ENCODE peak calls at places on chromosome 13, in seven cellular contexts. A is SJSA1, E is Panc1, L is H1, F is HL-60, J is coronary artery, S is IMR-90. G is an unnamed sample.

GRCh38 chr13:29847501-29847983 is 2.9 kb downstream of the UBL3 start:
- DNase-seq in A (no peak), E (no peak), L (no peak), F (no peak), J (no peak), S (peak), G (no peak)

GRCh38 chr13:29849071-29849541 is 1.3 kb downstream of the UBL3 start:
- DNase-seq in A (no peak), E (no peak), L (no peak), F (peak), J (no peak), S (peak), G (no peak)

GRCh38 chr13:47306991-47307390 is 410.1 kb upstream of the HTR2A start:
- DNase-seq in A (no peak), E (no peak), L (no peak), F (no peak), J (no peak), S (peak), G (no peak)

GRCh38 chr13:42363941-42364612 is 92.1 kb downstream of the AKAP11 start:
- DNase-seq in A (peak), E (no peak), L (no peak), F (no peak), J (no peak), S (peak), G (no peak)

GRCh38 chr13:46403851-46404731 is 17.0 kb upstream of the RUBCNL start:
- DNase-seq in A (no peak), E (no peak), L (no peak), F (peak), J (no peak), S (no peak), G (no peak)

GRCh38 chr13:46296465-46296822 is 84.7 kb downstream of the LRRC63 start:
- DNase-seq in A (no peak), E (no peak), L (no peak), F (no peak), J (no peak), S (no peak), G (no peak)

GRCh38 chr13:84870190-84870589 is 929.0 kb downstream of the SLITRK6 start:
- DNase-seq in A (no peak), E (no peak), L (no peak), F (no peak), J (no peak), S (no peak), G (no peak)

GRCh38 chr13:104171132-104171531 is 1104.9 kb upstream of the SLC10A2 start:
- DNase-seq in A (no peak), E (no peak), L (no peak), F (no peak), J (no peak), S (no peak), G (no peak)

GRCh38 chr13:30739646-30740642 is 4.6 kb downstream of the ALOX5AP start:
- DNase-seq in A (no peak), E (no peak), L (no peak), F (peak), J (no peak), S (peak), G (peak)

GRCh38 chr13:66219493-66219892 is 1010.6 kb downstream of the PCDH9 start:
- DNase-seq in A (no peak), E (no peak), L (no peak), F (no peak), J (no peak), S (no peak), G (no peak)

GRCh38 chr13:113393226-113393571 is 29.3 kb upstream of the GRTP1 start:
- DNase-seq in A (no peak), E (no peak), L (no peak), F (no peak), J (peak), S (no peak), G (no peak)

GRCh38 chr13:87877477-87877876 is 206.3 kb downstream of the SLITRK5 start:
- DNase-seq in A (no peak), E (no peak), L (no peak), F (no peak), J (no peak), S (no peak), G (no peak)

GRCh38 chr13:110028838-110029621 is 242.6 kb upstream of the IRS2 start:
- DNase-seq in A (no peak), E (no peak), L (no peak), F (no peak), J (no peak), S (no peak), G (no peak)

GRCh38 chr13:23505007-23505406 is 65.2 kb upstream of the TNFRSF19 start:
- DNase-seq in A (no peak), E (no peak), L (no peak), F (no peak), J (no peak), S (peak), G (no peak)

DNA sequence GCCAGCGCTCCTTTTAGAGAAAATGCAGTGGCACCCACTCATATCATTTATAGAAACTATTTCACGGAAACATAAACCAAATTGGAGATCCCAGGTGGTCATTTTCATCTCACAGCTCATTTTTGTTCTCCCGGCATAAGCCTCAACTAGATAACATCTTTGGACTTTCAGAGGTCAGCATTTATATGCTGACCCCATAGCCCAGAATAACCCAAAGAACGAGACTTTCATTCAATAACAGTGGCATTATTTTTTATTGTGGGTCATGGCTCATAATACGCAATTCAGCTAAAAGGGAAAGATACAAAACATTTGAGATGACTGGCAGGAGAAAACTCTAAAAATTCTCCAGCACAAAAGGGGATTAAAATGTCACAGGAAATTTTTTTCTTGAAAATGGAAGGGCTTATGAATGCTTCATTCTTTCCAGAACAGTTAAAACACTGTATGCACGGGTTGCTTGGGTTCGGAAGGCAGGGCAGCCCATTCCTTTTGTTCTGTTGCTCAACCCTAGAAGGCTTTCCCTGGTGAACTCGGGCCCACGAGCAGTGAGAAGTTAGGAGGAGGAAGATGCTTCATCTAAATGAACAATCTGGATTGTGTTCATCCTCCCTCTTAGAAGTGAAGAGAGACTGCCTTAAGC is 24.0 kb downstream of the STARD13 start:
- DNase-seq in A (no peak), E (no peak), L (no peak), F (no peak), J (no peak), S (peak), G (no peak)
- H3K27ac ChIP-seq in A (no peak), E (peak), L (no peak), F (no peak), J (no peak), S (peak), G (peak)

GRCh38 chr13:56352356-56352755 is 788.4 kb upstream of the PRR20A start:
- DNase-seq in A (no peak), E (no peak), L (no peak), F (no peak), J (no peak), S (no peak), G (no peak)
- H3K27ac ChIP-seq in A (no peak), E (no peak), L (no peak), F (no peak), J (no peak), S (no peak), G (no peak)

DNA sequence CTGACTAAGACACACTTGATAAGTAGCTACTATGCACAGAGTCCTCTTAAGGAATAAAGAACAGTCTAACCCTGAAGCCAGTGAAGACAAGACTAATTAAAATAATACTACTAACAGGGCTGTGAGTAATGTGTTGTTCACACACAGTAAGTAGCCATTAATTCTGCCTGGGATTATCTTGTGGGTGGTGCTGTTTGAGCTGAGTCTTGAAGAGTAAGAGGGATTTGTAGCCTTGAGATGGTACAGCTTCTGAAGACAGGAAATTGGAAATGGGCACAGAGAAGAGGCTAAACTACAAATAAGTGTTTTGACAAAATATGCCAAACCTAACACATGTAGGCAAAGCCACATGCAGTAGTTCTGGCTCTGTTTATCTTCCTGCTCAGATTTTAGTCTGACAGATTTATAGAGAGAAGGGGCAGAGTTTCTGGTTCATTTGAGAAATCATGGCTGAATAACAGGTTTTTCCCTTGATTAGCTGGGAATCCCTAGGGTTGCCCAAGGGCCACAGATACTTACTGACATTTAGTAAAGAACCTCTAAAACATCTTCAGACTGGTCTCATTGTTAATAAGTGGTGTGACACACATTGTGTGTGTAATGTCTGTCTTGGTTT is 38.0 kb downstream of the ITGBL1 start:
- DNase-seq in A (no peak), E (no peak), L (no peak), F (no peak), J (no peak), S (no peak), G (peak)
- H3K27ac ChIP-seq in A (peak), E (no peak), L (no peak), F (no peak), J (no peak), S (no peak), G (no peak)

GRCh38 chr13:36997716-36998427 is 1.3 kb downstream of the ALG5 start:
- DNase-seq in A (no peak), E (no peak), L (no peak), F (no peak), J (no peak), S (peak), G (no peak)
- H3K27ac ChIP-seq in A (no peak), E (peak), L (no peak), F (peak), J (no peak), S (peak), G (no peak)

DNA sequence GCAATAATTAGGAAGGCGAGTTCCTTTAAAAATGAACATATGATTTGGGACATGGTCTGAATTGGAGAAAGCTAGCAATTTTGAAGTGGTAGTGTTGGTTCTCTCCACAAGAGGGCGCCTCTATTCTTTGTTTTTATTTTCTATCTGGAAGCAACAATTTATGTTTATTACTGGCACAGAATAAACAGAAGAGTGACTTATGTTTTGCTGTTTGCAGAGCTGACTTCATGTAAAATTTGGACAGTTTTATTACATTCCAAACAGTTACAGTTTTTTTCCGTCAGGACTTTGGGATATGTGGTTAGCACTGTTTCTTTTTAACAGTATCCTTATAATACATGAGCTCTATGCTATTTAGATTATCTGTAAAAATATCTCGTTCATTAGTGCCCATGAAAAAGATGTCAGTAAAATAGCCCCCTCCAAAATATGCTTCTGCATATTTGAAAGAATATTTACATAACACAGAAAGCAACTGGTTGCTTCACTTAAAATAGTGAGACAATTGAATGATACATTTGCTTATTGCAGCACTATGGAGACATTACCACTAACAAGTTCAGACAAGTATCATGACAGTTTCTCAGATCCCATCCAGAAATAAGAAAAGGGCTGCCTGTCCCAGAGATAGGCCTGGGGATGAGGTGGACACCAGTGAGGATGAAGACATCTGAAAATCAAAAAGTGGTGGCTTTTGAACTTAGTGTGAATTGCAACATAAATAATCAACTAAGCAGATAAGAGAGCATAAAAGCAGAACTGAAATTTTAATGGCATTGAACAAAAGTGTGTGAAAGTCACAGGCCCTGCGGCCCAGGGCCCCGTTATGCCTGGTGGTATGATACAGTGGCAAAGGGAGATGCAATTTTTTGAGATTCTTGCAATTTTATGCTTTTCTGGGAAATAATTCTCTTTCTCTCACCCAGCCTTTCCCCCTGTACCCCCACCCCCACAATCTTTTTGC is 32.3 kb upstream of the FGF9 start:
- DNase-seq in A (no peak), E (no peak), L (peak), F (no peak), J (no peak), S (peak), G (peak)
- H3K27ac ChIP-seq in A (no peak), E (no peak), L (no peak), F (no peak), J (no peak), S (no peak), G (peak)

GRCh38 chr13:94607056-94607455 is 5.4 kb downstream of the GPR180 start:
- DNase-seq in A (no peak), E (no peak), L (no peak), F (no peak), J (no peak), S (no peak), G (no peak)
- H3K27ac ChIP-seq in A (no peak), E (no peak), L (no peak), F (no peak), J (no peak), S (no peak), G (no peak)

DNA sequence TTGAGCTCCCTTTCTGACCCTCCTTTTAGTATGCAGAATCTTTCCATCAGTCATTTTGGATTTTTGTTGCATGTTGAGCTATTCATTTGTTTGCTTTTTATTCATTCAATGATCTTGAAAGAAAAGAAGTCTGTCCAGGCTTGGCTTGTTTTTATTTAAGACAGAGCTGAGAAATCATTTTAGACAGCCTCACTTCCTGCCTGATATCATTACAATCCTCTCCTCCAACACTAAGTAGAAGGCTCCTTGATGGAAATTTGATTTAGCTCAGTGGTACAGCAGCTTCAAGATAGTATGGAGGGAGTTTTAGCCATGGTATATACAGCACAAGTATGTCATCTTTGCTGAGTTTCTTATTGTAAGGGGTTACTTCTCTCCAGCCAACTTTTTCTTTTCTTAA is 28.4 kb downstream of the MBNL2 start:
- DNase-seq in A (no peak), E (no peak), L (no peak), F (no peak), J (no peak), S (no peak), G (no peak)
- H3K27ac ChIP-seq in A (peak), E (peak), L (no peak), F (no peak), J (peak), S (peak), G (peak)

G was measured in epithelial cell of prostate.